ENCODE peak calls at places on chromosomes 13 and 19, in four cellular contexts. B is fibroblast of lung, E is cardiac muscle cell, U is endothelial cell. I is an unnamed sample.
A peak's percentile ranks its signal among the peaks of the same experiment; 100 is the strongest.

GRCh38 chr19:10680545-10681135 is 20.6 kb upstream of the QTRT1 start:
- DNase-seq in E (no peak), B (no peak), U (no peak), I (no peak)

GRCh38 chr13:28574617-28575142 is 79.8 kb upstream of the FLT1 start:
- DNase-seq in U (peak; percentile 50), E (peak; percentile 92), B (peak; percentile 96), I (peak; percentile 94)

GRCh38 chr13:70527553-70527952 is 419.3 kb upstream of the KLHL1 start:
- DNase-seq in U (no peak), E (no peak), B (no peak), I (no peak)

GRCh38 chr19:33192010-33192409 is 2.1 kb upstream of the LRP3 start:
- DNase-seq in B (no peak), E (no peak), U (no peak), I (no peak)

GRCh38 chr19:44876930-44877530 is 14.0 kb upstream of the TOMM40 start:
- DNase-seq in U (no peak), E (no peak), B (peak; percentile 28), I (no peak)

GRCh38 chr13:49869514-49869913 is 66.6 kb downstream of the SPRYD7 start:
- DNase-seq in U (peak; percentile 18), B (peak; percentile 20), E (peak; percentile 52), I (peak; percentile 16)

GRCh38 chr13:89432997-89433396 is 1761.8 kb downstream of the SLITRK5 start:
- DNase-seq in B (peak; percentile 4), U (no peak), E (no peak), I (no peak)

GRCh38 chr19:47113446-47114348 is at the start of gene ZC3H4:
- DNase-seq in E (peak; percentile 96), U (peak; percentile 93), B (peak; percentile 86), I (peak; percentile 88)

GRCh38 chr19:44635581-44636438 is 7.9 kb upstream of the PVR start:
- DNase-seq in B (peak; percentile 66), E (no peak), U (no peak), I (peak; percentile 61)

GRCh38 chr13:67740871-67741475 is 510.8 kb upstream of the PCDH9 start:
- DNase-seq in U (no peak), E (no peak), B (peak; percentile 59), I (no peak)

GRCh38 chr13:50129923-50130685 is 114.9 kb downstream of the KCNRG start:
- DNase-seq in B (peak; percentile 35), U (peak; percentile 43), E (peak; percentile 61), I (peak; percentile 65)

GRCh38 chr13:25406377-25406776 is 34.6 kb downstream of the ATP8A2 start:
- DNase-seq in U (peak; percentile 12), E (no peak), B (no peak), I (peak; percentile 4)

GRCh38 chr13:27977476-27978300 is 8.6 kb upstream of the CDX2 start:
- DNase-seq in E (no peak), B (no peak), U (no peak), I (no peak)

GRCh38 chr19:51570962-51571575 is at the start of gene ZNF175:
- DNase-seq in B (peak; percentile 94), E (peak; percentile 98), U (peak; percentile 90), I (peak; percentile 98)
- TF ChIP-seq CTCF in B (no peak), E (no peak), U (no peak), I (no peak)

GRCh38 chr19:53945998-53946397 is 16.7 kb upstream of the CACNG8 start:
- DNase-seq in B (no peak), U (no peak), E (no peak), I (no peak)

GRCh38 chr19:53945441-53945840 is 17.3 kb upstream of the CACNG8 start:
- DNase-seq in B (peak; percentile 20), E (peak; percentile 47), U (peak; percentile 31), I (no peak)

GRCh38 chr19:53944416-53944815 is 18.3 kb upstream of the CACNG8 start:
- DNase-seq in B (no peak), E (no peak), U (no peak), I (no peak)

GRCh38 chr19:53944933-53945332 is 17.8 kb upstream of the CACNG8 start:
- DNase-seq in B (no peak), E (no peak), U (no peak), I (no peak)

GRCh38 chr19:53942001-53942786 is 20.5 kb upstream of the CACNG8 start:
- DNase-seq in E (no peak), U (peak; percentile 70), B (no peak), I (peak; percentile 26)
- TF ChIP-seq CTCF in E (no peak), U (peak; percentile 41), B (no peak), I (no peak)

DNA sequence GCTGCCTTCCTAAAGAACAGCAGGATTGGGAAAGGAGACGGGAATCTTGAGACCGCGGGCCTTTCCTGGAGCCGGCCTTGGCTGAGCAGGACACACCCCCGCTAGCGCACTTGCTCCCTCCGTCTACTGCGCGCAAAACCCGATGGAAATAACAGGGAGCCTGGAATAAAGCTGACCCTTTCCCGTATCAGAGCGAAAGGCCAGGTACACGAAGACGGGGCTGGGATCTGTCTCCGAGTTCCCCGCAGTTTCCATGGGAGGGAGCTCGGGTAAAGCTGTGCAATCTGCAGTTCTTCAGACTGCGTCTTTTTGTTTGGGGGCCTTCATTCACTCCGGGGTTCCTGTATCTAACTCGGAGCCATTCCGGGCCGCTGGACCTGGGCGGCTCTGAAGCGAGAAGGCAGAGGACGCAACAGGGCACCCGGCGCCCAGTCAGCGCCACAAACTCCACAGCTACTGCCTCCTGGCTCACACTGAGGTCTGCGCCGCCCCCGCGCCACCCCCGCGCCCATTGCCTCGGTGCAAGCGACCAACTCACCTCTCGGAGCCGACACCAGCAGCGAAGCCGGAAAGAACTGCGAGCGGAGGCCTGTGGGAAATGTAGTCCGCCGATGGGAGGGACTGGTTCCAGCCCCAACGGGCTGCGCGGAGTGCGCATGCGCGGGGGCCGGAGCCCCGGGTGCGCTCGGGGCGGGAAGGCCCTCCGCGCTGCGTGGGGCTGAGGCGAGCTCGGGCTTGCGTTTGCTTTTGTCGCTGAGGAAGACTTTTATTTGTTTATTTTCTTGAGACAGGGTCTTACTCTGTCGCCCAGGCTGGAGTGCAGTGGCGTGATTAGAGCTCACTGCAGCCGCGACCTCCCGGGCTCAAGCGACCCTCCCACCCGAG is at the start of gene ZFP14:
- DNase-seq in B (peak; percentile 92), E (peak; percentile 96), U (peak; percentile 92), I (peak; percentile 97)
- TF ChIP-seq CTCF in B (peak; percentile 37), E (peak; percentile 25), U (no peak), I (no peak)

GRCh38 chr19:40716655-40717324 is at the start of the genes COQ8B and ITPKC:
- DNase-seq in U (peak; percentile 99), B (peak; percentile 96), E (peak; percentile 98), I (peak; percentile 99)

GRCh38 chr19:40718774-40719391 is 2.0 kb downstream of the ITPKC start:
- DNase-seq in B (peak; percentile 54), E (peak; percentile 49), U (peak; percentile 31), I (peak; percentile 76)

GRCh38 chr19:40716031-40716654 is 543 bp downstream of the COQ8B start:
- DNase-seq in U (no peak), B (no peak), E (no peak), I (peak; percentile 94)

GRCh38 chr19:40717880-40718773 is 1.2 kb downstream of the ITPKC start:
- DNase-seq in B (peak; percentile 10), E (peak; percentile 33), U (no peak), I (peak; percentile 78)

GRCh38 chr19:40717325-40717879 is 490 bp downstream of the ITPKC start:
- DNase-seq in U (no peak), E (no peak), B (peak; percentile 12), I (no peak)
- TF ChIP-seq CTCF in U (peak; percentile 0), E (no peak), B (no peak), I (no peak)

GRCh38 chr19:5624741-5625140 is 1.9 kb downstream of the SAFB start:
- DNase-seq in E (no peak), U (peak; percentile 15), B (no peak), I (no peak)
- TF ChIP-seq CTCF in E (no peak), U (no peak), B (no peak), I (no peak)

GRCh38 chr19:19515764-19516519 is at the start of gene NDUFA13:
- DNase-seq in E (peak; percentile 94), U (peak; percentile 92), B (peak; percentile 87), I (peak; percentile 88)

GRCh38 chr19:19514215-19514633 is 1.1 kb downstream of the TSSK6 start:
- DNase-seq in E (peak; percentile 89), U (no peak), B (peak; percentile 54), I (peak; percentile 75)

GRCh38 chr19:19513671-19514070 is 1.7 kb downstream of the TSSK6 start:
- DNase-seq in B (no peak), U (no peak), E (no peak), I (no peak)

GRCh38 chr19:19517235-19517619 is 1.2 kb downstream of the NDUFA13 start:
- DNase-seq in U (no peak), B (no peak), E (no peak), I (no peak)

DNA sequence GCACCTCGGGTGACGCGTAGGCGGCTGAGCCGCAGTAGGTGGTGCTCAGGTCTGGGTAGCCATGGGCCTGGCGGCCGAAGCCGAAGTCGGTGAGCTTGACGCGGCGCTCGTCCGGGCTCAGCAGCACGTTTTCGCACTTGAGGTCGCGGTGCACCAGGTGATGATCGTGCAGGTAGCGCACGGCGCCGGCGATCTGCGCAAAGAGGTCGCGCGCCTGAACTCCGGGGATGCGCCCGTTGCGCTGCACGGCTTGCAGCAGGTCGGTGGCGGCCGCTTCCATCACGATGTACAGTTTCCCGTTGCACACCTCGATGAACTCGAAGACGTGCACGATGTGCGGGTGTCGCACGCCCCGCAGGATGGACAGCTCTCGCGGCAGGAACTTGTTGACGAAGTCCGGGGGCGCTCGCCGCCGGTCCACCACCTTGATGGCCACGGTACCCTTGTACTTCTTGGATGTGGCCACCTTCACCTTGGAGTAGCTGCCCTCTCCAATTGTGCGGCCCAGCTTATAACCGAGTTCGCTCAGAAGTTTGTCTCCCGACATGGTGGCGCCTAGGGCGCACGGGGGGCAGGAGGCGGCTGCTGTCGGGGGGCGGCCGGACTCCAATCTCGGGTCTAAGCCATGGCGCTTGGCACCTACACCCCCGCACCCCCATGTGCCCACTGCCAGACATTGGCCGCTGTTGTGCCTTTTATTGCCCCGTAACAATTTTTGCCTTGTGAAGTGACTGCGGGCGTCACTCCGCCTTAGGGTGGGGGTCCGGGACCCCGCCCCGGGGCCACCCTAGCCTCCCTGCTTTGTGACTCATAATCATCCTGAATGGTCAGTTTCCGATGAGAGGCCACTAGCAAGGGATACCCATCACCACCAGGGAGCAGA is at the start of gene TSSK6:
- DNase-seq in B (no peak), U (no peak), E (no peak), I (no peak)
- TF ChIP-seq CTCF in B (peak; percentile 2), U (no peak), E (no peak), I (peak; percentile 13)

GRCh38 chr19:55702131-55702627 is 27.2 kb downstream of the EPN1 start:
- DNase-seq in B (no peak), U (no peak), E (peak; percentile 71), I (no peak)

GRCh38 chr19:55700813-55701212 is 25.8 kb downstream of the EPN1 start:
- DNase-seq in B (no peak), U (no peak), E (no peak), I (no peak)

GRCh38 chr19:55705972-55706371 is 30.9 kb downstream of the EPN1 start:
- DNase-seq in U (no peak), B (no peak), E (no peak), I (no peak)

GRCh38 chr19:55703790-55704215 is 28.8 kb downstream of the EPN1 start:
- DNase-seq in U (peak; percentile 60), E (peak; percentile 38), B (peak; percentile 6), I (peak; percentile 12)

GRCh38 chr19:55704494-55705245 is 29.6 kb downstream of the EPN1 start:
- DNase-seq in E (no peak), U (no peak), B (no peak), I (no peak)
- TF ChIP-seq CTCF in E (no peak), U (no peak), B (no peak), I (no peak)

I was measured in foreskin fibroblast.